ENCODE peak calls at places on chromosomes 13 and 19, in seven cellular contexts. M, C, W, L, E, S and F are unnamed samples.

GRCh38 chr19:56953411-56953810 is 112.9 kb upstream of the PEG3 start:
- DNase-seq in M (no peak), C (no peak), W (no peak), L (no peak), E (no peak), S (no peak), F (no peak)

GRCh38 chr13:66689037-66689619 is 541.0 kb downstream of the PCDH9 start:
- DNase-seq in M (no peak), C (no peak), W (peak), L (no peak), E (no peak), S (peak), F (peak)

GRCh38 chr13:99949657-99950413 is 21.7 kb downstream of the ZIC5 start:
- DNase-seq in M (no peak), C (no peak), W (no peak), L (no peak), E (peak), S (no peak), F (no peak)

GRCh38 chr13:66805657-66806056 is 424.5 kb downstream of the PCDH9 start:
- DNase-seq in M (no peak), C (no peak), W (peak), L (no peak), E (no peak), S (peak), F (peak)

GRCh38 chr19:28377077-28377476 is 835.9 kb downstream of the UQCRFS1 start:
- DNase-seq in M (no peak), C (no peak), W (no peak), L (no peak), E (peak), S (peak), F (peak)

GRCh38 chr13:23380534-23380933 is 53.0 kb downstream of the SACS start:
- DNase-seq in M (no peak), C (no peak), W (no peak), L (no peak), E (no peak), S (peak), F (peak)

GRCh38 chr19:3302755-3303154 is 63.6 kb upstream of the NFIC start:
- DNase-seq in M (no peak), C (no peak), W (no peak), L (no peak), E (no peak), S (no peak), F (no peak)

GRCh38 chr19:55344444-55344843 is 4.8 kb downstream of the KMT5C start:
- DNase-seq in M (no peak), C (no peak), W (peak), L (no peak), E (no peak), S (peak), F (no peak)

GRCh38 chr13:42794572-42795275 is 13.3 kb downstream of the FAM216B start:
- DNase-seq in M (no peak), C (no peak), W (peak), L (no peak), E (no peak), S (peak), F (no peak)

GRCh38 chr19:32879741-32880140 is 10.2 kb upstream of the SLC7A9 start:
- DNase-seq in M (no peak), C (no peak), W (no peak), L (no peak), E (no peak), S (no peak), F (no peak)

GRCh38 chr13:103852036-103852435 is 785.8 kb upstream of the SLC10A2 start:
- DNase-seq in M (no peak), C (no peak), W (no peak), L (no peak), E (no peak), S (no peak), F (no peak)

GRCh38 chr13:33490461-33491327 is 205.1 kb upstream of the STARD13 start:
- DNase-seq in M (no peak), C (no peak), W (no peak), L (no peak), E (peak), S (no peak), F (no peak)

GRCh38 chr13:111491021-111491420 is 170.6 kb downstream of the TEX29 start:
- DNase-seq in M (no peak), C (no peak), W (no peak), L (no peak), E (no peak), S (no peak), F (no peak)

GRCh38 chr13:31267126-31267784 is 67.5 kb downstream of the B3GLCT start:
- DNase-seq in M (no peak), C (no peak), W (no peak), L (no peak), E (no peak), S (peak), F (no peak)

GRCh38 chr19:17303940-17304267 is 679 bp upstream of the ABHD8 start:
- DNase-seq in M (no peak), C (no peak), W (no peak), L (no peak), E (no peak), S (no peak), F (peak)

GRCh38 chr13:27211771-27212364 is 39.5 kb upstream of the RPL21 start:
- DNase-seq in M (no peak), C (peak), W (peak), L (no peak), E (no peak), S (peak), F (peak)

GRCh38 chr19:28553005-28553404 is 659.9 kb downstream of the UQCRFS1 start:
- DNase-seq in M (no peak), C (no peak), W (no peak), L (no peak), E (no peak), S (peak), F (no peak)

GRCh38 chr13:109725297-109725696 is 61.1 kb downstream of the IRS2 start:
- DNase-seq in M (no peak), C (no peak), W (no peak), L (no peak), E (no peak), S (no peak), F (no peak)

GRCh38 chr13:35621989-35622388 is 145.5 kb upstream of the MAB21L1 start:
- DNase-seq in M (no peak), C (no peak), W (no peak), L (no peak), E (no peak), S (no peak), F (peak)

GRCh38 chr13:20222553-20222952 is 9.6 kb downstream of the GJB6 start:
- DNase-seq in M (no peak), C (no peak), W (no peak), L (no peak), E (no peak), S (no peak), F (no peak)

GRCh38 chr19:18519962-18520847 is 1.7 kb downstream of the ELL start:
- DNase-seq in M (peak), C (peak), W (peak), L (peak), E (peak), S (peak), F (peak)

GRCh38 chr13:31349156-31349555 is 149.4 kb downstream of the B3GLCT start:
- DNase-seq in M (no peak), C (no peak), W (no peak), L (no peak), E (no peak), S (no peak), F (no peak)

GRCh38 chr13:25469179-25469545 is 97.4 kb downstream of the ATP8A2 start:
- DNase-seq in M (no peak), C (no peak), W (no peak), L (no peak), E (no peak), S (no peak), F (no peak)

GRCh38 chr19:52200044-52200443 is 10.2 kb downstream of the PPP2R1A start:
- DNase-seq in M (no peak), C (peak), W (peak), L (peak), E (no peak), S (peak), F (peak)

GRCh38 chr13:50208826-50209335 is 193.6 kb downstream of the KCNRG start:
- DNase-seq in M (peak), C (peak), W (peak), L (peak), E (peak), S (peak), F (peak)

GRCh38 chr19:13146763-13147563 is 3.2 kb downstream of the STX10 start:
- DNase-seq in M (no peak), C (no peak), W (no peak), L (no peak), E (no peak), S (no peak), F (peak)

GRCh38 chr13:32300406-32300805 is 14.8 kb downstream of the ZAR1L start:
- DNase-seq in M (no peak), C (no peak), W (no peak), L (no peak), E (no peak), S (no peak), F (no peak)

GRCh38 chr13:52455677-52456041 is 381 bp downstream of the CKAP2 start:
- DNase-seq in M (peak), C (peak), W (peak), L (peak), E (peak), S (peak), F (peak)

GRCh38 chr13:38386421-38386820 is 36.8 kb downstream of the UFM1 start:
- DNase-seq in M (no peak), C (no peak), W (no peak), L (no peak), E (no peak), S (peak), F (peak)

GRCh38 chr19:50333235-50333736 is 4.1 kb upstream of the KCNC3 start:
- DNase-seq in M (peak), C (peak), W (peak), L (peak), E (peak), S (peak), F (peak)

GRCh38 chr19:55131421-55131820 is 14.0 kb upstream of the PPP1R12C start:
- DNase-seq in M (no peak), C (no peak), W (no peak), L (no peak), E (no peak), S (no peak), F (peak)

GRCh38 chr13:48478401-48478800 is 54.5 kb downstream of the RCBTB2 start:
- DNase-seq in M (no peak), C (no peak), W (peak), L (no peak), E (no peak), S (peak), F (peak)

GRCh38 chr13:43915451-43915850 is 35.7 kb downstream of the LACC1 start:
- DNase-seq in M (no peak), C (no peak), W (peak), L (no peak), E (no peak), S (peak), F (peak)

GRCh38 chr13:73162912-73163911 is 104.4 kb downstream of the KLF5 start:
- DNase-seq in M (no peak), C (no peak), W (no peak), L (no peak), E (no peak), S (no peak), F (no peak)

GRCh38 chr13:109226631-109227030 is 559.8 kb downstream of the IRS2 start:
- DNase-seq in M (no peak), C (no peak), W (peak), L (no peak), E (no peak), S (peak), F (peak)

GRCh38 chr13:103430368-103430767 is 364.2 kb upstream of the SLC10A2 start:
- DNase-seq in M (no peak), C (no peak), W (no peak), L (no peak), E (no peak), S (no peak), F (no peak)

GRCh38 chr13:85266331-85266730 is 532.9 kb downstream of the SLITRK6 start:
- DNase-seq in M (no peak), C (no peak), W (no peak), L (no peak), E (peak), S (no peak), F (no peak)

GRCh38 chr19:9566729-9567128 is 17.6 kb downstream of the ZNF121 start:
- DNase-seq in M (no peak), C (no peak), W (peak), L (no peak), E (no peak), S (no peak), F (no peak)
- TF ChIP-seq CTCF in M (no peak), C (no peak), W (peak), L (no peak), E (no peak), S (peak), F (no peak)

GRCh38 chr19:1774999-1775772 is 21.9 kb downstream of the ONECUT3 start:
- DNase-seq in M (no peak), C (no peak), W (no peak), L (no peak), E (no peak), S (no peak), F (peak)
- TF ChIP-seq CTCF in M (no peak), C (peak), W (peak), L (peak), E (peak), S (peak), F (peak)

DNA sequence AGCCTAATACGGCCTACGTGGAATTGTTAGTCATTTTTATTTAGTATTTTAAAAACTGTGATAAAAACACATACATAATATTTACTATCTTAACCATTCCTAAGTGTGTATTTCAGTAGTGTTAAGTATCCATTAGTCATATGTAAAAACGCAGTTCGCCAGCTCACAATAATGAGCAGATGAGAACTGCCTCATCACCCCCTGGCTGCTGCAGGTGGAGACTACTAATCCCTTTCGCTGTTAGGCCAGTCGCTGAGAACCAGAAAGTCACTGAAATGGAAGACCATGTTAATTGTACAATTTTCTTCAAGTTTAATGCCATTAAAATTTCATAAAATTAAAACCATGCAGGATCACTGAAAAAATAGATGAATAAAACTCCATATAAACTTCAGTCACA is 1.6 kb downstream of the ESD start:
- DNase-seq in M (no peak), C (no peak), W (no peak), L (no peak), E (no peak), S (peak), F (peak)
- TF ChIP-seq CTCF in M (no peak), C (no peak), W (no peak), L (no peak), E (no peak), S (no peak), F (no peak)

GRCh38 chr13:113538689-113539058 is 45.9 kb upstream of the TFDP1 start:
- DNase-seq in M (no peak), C (no peak), W (no peak), L (no peak), E (no peak), S (no peak), F (no peak)
- TF ChIP-seq CTCF in M (no peak), C (no peak), W (no peak), L (no peak), E (no peak), S (no peak), F (no peak)

GRCh38 chr19:2269244-2270156 is 12.5 kb downstream of the PEAK3 start:
- DNase-seq in M (peak), C (peak), W (peak), L (peak), E (peak), S (peak), F (peak)
- TF ChIP-seq CTCF in M (no peak), C (peak), W (no peak), L (no peak), E (no peak), S (no peak), F (no peak)

DNA sequence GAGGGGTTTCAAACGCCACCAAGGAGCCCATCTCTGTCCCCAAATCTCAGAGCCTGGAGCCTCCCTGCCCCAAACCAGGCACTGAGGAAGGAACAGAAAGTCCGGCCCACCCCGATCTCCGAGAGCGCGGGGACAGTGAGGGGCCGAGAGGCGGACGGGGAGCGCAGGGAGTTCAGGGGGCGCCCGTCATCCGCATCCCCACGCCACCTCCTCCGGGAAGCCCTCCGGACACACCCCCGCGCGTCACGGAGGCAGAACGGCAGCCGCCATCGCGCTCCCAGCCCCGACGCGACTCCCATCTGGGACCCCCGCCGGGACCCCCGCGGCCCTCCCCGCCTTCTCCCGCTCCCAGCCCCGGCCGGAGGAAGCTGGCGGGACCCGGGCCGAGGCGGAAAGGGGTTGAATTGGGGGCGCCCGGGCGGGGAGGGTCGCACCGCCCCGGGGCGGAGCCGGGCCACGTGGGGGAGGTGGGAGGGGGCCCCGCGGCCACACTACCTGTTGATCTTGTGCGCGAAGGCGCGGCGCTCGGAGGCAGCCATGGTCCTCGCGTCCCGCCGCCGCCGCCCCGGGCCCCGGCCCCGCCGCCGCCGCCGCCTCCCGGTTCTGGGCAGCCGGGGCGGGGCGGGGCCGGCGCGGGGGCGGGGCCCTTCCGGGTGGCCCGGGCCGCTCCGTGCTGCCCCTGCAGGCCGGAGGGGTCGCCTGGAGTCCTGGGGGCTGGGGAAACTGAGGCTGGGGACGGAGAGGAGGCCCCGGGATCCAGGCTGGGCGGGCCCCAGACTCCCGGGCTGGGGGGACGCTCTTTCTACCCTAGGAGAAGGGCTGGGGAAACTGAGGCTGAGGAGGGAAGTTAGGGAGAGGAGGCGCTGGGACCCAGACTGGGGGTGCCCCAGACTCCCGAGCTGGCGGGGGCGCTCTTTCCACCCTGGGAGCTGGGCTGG is at the start of gene DOCK6:
- DNase-seq in M (peak), C (no peak), W (no peak), L (peak), E (peak), S (no peak), F (no peak)
- TF ChIP-seq CTCF in M (no peak), C (peak), W (peak), L (peak), E (no peak), S (peak), F (no peak)